ENCODE peak calls at places on chromosomes 16 and 17, in ten cellular contexts. W is cerebellar nuclear complex; C is prostate gland; Z is dermis blood vessel endothelial cell; S is cardiac muscle cell; B is trophoblast cell; M is astrocyte of the hippocampus; O is DMS 273 treated with DMSO at 0.1 percent for 48 hours; A is NCI-H2081; E is stimulated activated CD4-positive, alpha-beta T cell treated with anti-CD3 and anti-CD28 coated beads, Interleukin-2, amount 100 ng/mL, for 24 hours. P is an unnamed sample.

GRCh38 chr17:13601317-13601775 is 383 bp downstream of the HS3ST3A1 start:
- DNase-seq in M (peak; percentile 63), W (no peak), S (no peak), Z (no peak), A (no peak), B (no peak), O (no peak), E (peak; percentile 32), C (no peak), P (no peak)

GRCh38 chr16:81627729-81628128 is 151.4 kb upstream of the PLCG2 start:
- DNase-seq in W (no peak), E (no peak), C (no peak), B (no peak), S (no peak), M (no peak), Z (no peak), O (no peak), A (no peak), P (no peak)

GRCh38 chr17:12046786-12047185 is 26.1 kb downstream of the MAP2K4 start:
- DNase-seq in C (no peak), W (no peak), A (no peak), M (no peak), E (no peak), Z (no peak), O (no peak), B (no peak), S (no peak), P (no peak)

GRCh38 chr17:73397856-73398540 is 86.2 kb upstream of the CDC42EP4 start:
- DNase-seq in M (no peak), C (no peak), S (no peak), E (no peak), O (no peak), Z (no peak), A (no peak), W (no peak), B (no peak), P (no peak)

GRCh38 chr17:56028837-56029236 is 124.4 kb upstream of the ANKFN1 start:
- DNase-seq in B (no peak), Z (no peak), O (no peak), C (no peak), A (no peak), W (no peak), E (no peak), M (no peak), S (no peak), P (no peak)

GRCh38 chr16:54402270-54402669 is 115.7 kb upstream of the IRX3 start:
- DNase-seq in W (no peak), Z (no peak), E (no peak), O (peak; percentile 58), M (peak; percentile 32), B (no peak), A (no peak), C (no peak), S (no peak), P (no peak)

GRCh38 chr16:73122604-73123386 is 74.9 kb upstream of the ZFHX3 start:
- DNase-seq in B (no peak), M (no peak), Z (peak; percentile 26), W (no peak), A (no peak), C (no peak), E (no peak), O (no peak), S (peak; percentile 72), P (no peak)

GRCh38 chr16:685967-686366 is 1.8 kb upstream of the JMJD8 start:
- DNase-seq in W (no peak), Z (peak; percentile 76), S (peak; percentile 43), A (peak; percentile 55), O (no peak), E (no peak), C (no peak), M (peak; percentile 61), B (no peak), P (no peak)

GRCh38 chr16:50246299-50247122 is 19.8 kb upstream of the ADCY7 start:
- DNase-seq in A (no peak), M (peak; percentile 43), Z (peak; percentile 18), B (no peak), S (no peak), E (peak; percentile 39), W (no peak), O (no peak), C (no peak), P (no peak)

GRCh38 chr17:42247734-42248133 is 28.5 kb downstream of the STAT5B start:
- DNase-seq in B (peak; percentile 93), O (no peak), M (no peak), A (no peak), C (no peak), W (no peak), S (peak; percentile 88), Z (no peak), E (no peak), P (no peak)

GRCh38 chr17:32684087-32684828 is 192.7 kb downstream of the MYO1D start:
- DNase-seq in A (no peak), W (no peak), C (peak; percentile 11), E (no peak), B (no peak), Z (no peak), S (no peak), O (no peak), M (no peak), P (no peak)

GRCh38 chr17:27038676-27039075 is 255.2 kb upstream of the WSB1 start:
- DNase-seq in S (no peak), B (no peak), C (no peak), E (no peak), W (no peak), Z (no peak), A (no peak), O (no peak), M (no peak), P (no peak)

GRCh38 chr17:13671771-13672170 is 70.0 kb upstream of the HS3ST3A1 start:
- DNase-seq in Z (no peak), B (no peak), W (no peak), E (peak; percentile 32), M (peak; percentile 63), S (peak; percentile 8), A (no peak), O (no peak), C (no peak), P (no peak)

GRCh38 chr17:6496636-6497441 is 52.6 kb downstream of the PIMREG start:
- DNase-seq in W (no peak), S (no peak), B (no peak), Z (no peak), E (no peak), A (no peak), O (peak; percentile 6), C (no peak), M (no peak), P (peak; percentile 36)

GRCh38 chr16:53511403-53512280 is 8.6 kb upstream of the AKTIP start:
- DNase-seq in M (no peak), C (no peak), Z (peak; percentile 17), A (no peak), B (no peak), E (no peak), W (no peak), O (no peak), S (no peak), P (no peak)

GRCh38 chr16:73071131-73071940 is 23.4 kb upstream of the ZFHX3 start:
- DNase-seq in W (no peak), E (no peak), S (peak; percentile 73), C (no peak), M (peak; percentile 80), A (peak; percentile 75), B (no peak), Z (peak; percentile 66), O (no peak), P (peak; percentile 75)